ENCODE peak calls at places on chromosomes 3 and 15, in seven cellular contexts. One of them, this sample, is unnamed.

GRCh38 chr3:12046406-12046805 is 42.2 kb downstream of the SYN2 start:
- DNase-seq in left ventricle myocardium inferior: no peak
- DNase-seq in endothelial cell of umbilical vein: peak; percentile 23
- DNase-seq in DND-41: no peak
- DNase-seq in SJCRH30: peak; percentile 26
- DNase-seq in tibial artery: no peak
- DNase-seq in hepatocyte: peak; percentile 9
- DNase-seq in this sample: no peak

GRCh38 chr3:100125539-100125938 is 11.2 kb upstream of the FILIP1L start:
- DNase-seq in DND-41: no peak
- DNase-seq in left ventricle myocardium inferior: no peak
- DNase-seq in endothelial cell of umbilical vein: peak; percentile 88
- DNase-seq in tibial artery: no peak
- DNase-seq in SJCRH30: no peak
- DNase-seq in hepatocyte: no peak
- DNase-seq in this sample: no peak

GRCh38 chr3:58434990-58435389 is 1.4 kb upstream of the PDHB start:
- DNase-seq in endothelial cell of umbilical vein: no peak
- DNase-seq in SJCRH30: peak; percentile 46
- DNase-seq in left ventricle myocardium inferior: no peak
- DNase-seq in tibial artery: no peak
- DNase-seq in hepatocyte: no peak
- DNase-seq in DND-41: no peak
- DNase-seq in this sample: no peak

GRCh38 chr3:121295966-121296365 is 249.8 kb downstream of the POLQ start:
- DNase-seq in hepatocyte: no peak
- DNase-seq in endothelial cell of umbilical vein: peak; percentile 65
- DNase-seq in SJCRH30: no peak
- DNase-seq in DND-41: no peak
- DNase-seq in tibial artery: no peak
- DNase-seq in left ventricle myocardium inferior: no peak
- DNase-seq in this sample: no peak

GRCh38 chr3:167288737-167289136 is 91.4 kb downstream of the ZBBX start:
- DNase-seq in hepatocyte: no peak
- DNase-seq in SJCRH30: no peak
- DNase-seq in tibial artery: no peak
- DNase-seq in DND-41: no peak
- DNase-seq in left ventricle myocardium inferior: no peak
- DNase-seq in endothelial cell of umbilical vein: no peak
- DNase-seq in this sample: no peak

GRCh38 chr3:192831111-192831644 is 86.5 kb downstream of the MB21D2 start:
- DNase-seq in endothelial cell of umbilical vein: no peak
- DNase-seq in hepatocyte: no peak
- DNase-seq in SJCRH30: peak; percentile 52
- DNase-seq in DND-41: no peak
- DNase-seq in tibial artery: no peak
- DNase-seq in left ventricle myocardium inferior: no peak
- DNase-seq in this sample: no peak

GRCh38 chr3:187967097-187967496 is 186.9 kb upstream of the LPP start:
- DNase-seq in tibial artery: no peak
- DNase-seq in left ventricle myocardium inferior: no peak
- DNase-seq in DND-41: no peak
- DNase-seq in hepatocyte: no peak
- DNase-seq in endothelial cell of umbilical vein: no peak
- DNase-seq in SJCRH30: no peak
- DNase-seq in this sample: no peak

GRCh38 chr3:122745365-122746021 is 48.1 kb downstream of the HSPBAP1 start:
- DNase-seq in hepatocyte: peak; percentile 43
- DNase-seq in left ventricle myocardium inferior: no peak
- DNase-seq in tibial artery: no peak
- DNase-seq in endothelial cell of umbilical vein: no peak
- DNase-seq in DND-41: no peak
- DNase-seq in SJCRH30: no peak
- DNase-seq in this sample: no peak

DNA sequence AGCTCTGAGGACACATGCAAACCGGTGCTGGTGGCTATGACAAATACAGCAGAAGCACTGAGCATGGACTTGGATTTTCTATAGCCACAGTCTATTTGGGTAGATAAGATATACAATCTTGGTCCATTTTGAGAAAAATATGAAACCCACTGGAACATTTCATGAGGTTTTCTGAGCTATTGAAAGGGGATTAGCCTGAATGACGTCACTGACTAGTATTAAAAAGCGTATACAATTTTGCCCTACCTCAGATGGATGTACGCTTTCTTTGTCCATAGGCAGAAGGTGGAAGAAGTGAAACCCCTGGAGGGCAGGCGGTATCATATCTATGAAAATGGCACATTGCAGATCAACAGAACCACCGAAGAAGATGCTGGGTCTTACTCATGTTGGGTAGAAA is 166.4 kb downstream of the CHL1 start:
- DNase-seq in DND-41: no peak
- DNase-seq in hepatocyte: no peak
- DNase-seq in left ventricle myocardium inferior: no peak
- DNase-seq in endothelial cell of umbilical vein: no peak
- DNase-seq in SJCRH30: no peak
- DNase-seq in tibial artery: no peak
- DNase-seq in this sample: no peak
- H3K9me3 ChIP-seq in DND-41: no peaks in the 10 kb centered on the region
- H3K9me3 ChIP-seq in hepatocyte: no peaks in the 10 kb centered on the region
- H3K9me3 ChIP-seq in left ventricle myocardium inferior: peaks cover 5% of the 10 kb centered on the region
- H3K9me3 ChIP-seq in endothelial cell of umbilical vein: no peaks in the 10 kb centered on the region
- H3K9me3 ChIP-seq in SJCRH30: no peaks in the 10 kb centered on the region
- H3K9me3 ChIP-seq in tibial artery: no peaks in the 10 kb centered on the region
- H3K9me3 ChIP-seq in this sample: no peaks in the 10 kb centered on the region

GRCh38 chr3:72227536-72228070 is 442.7 kb upstream of the PROK2 start:
- DNase-seq in left ventricle myocardium inferior: no peak
- DNase-seq in hepatocyte: no peak
- DNase-seq in DND-41: no peak
- DNase-seq in tibial artery: no peak
- DNase-seq in SJCRH30: no peak
- DNase-seq in endothelial cell of umbilical vein: no peak
- DNase-seq in this sample: no peak
- H3K4me1 ChIP-seq in left ventricle myocardium inferior: no peaks in the 10 kb centered on the region
- H3K4me1 ChIP-seq in hepatocyte: peaks cover 8% of the 10 kb centered on the region
- H3K4me1 ChIP-seq in DND-41: no peaks in the 10 kb centered on the region
- H3K4me1 ChIP-seq in tibial artery: peaks cover 18% of the 10 kb centered on the region
- H3K4me1 ChIP-seq in SJCRH30: no peaks in the 10 kb centered on the region
- H3K4me1 ChIP-seq in endothelial cell of umbilical vein: no peaks in the 10 kb centered on the region
- H3K4me1 ChIP-seq in this sample: no peaks in the 10 kb centered on the region

DNA sequence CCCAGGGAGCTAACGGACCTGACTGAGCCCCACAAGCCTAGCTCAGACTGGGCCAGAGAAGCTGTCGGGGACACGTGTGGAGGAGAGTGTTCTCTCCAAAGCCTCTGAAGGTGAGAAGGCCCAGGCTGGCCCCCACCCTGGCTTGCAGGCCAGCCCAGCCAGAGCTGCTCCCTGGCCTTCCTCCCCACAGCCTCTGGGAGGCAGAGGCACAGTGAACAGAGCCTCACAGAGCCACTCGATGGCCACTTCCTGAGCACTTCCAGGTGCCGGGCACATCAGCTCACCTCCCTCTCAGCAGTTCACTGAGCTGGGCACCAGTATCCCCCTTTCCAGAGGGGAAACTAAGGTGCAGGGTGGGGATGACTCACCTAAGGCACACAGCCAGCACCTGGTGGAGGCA is 109.4 kb upstream of the LINGO1 start:
- DNase-seq in left ventricle myocardium inferior: no peak
- DNase-seq in endothelial cell of umbilical vein: no peak
- DNase-seq in tibial artery: no peak
- DNase-seq in DND-41: no peak
- DNase-seq in hepatocyte: no peak
- DNase-seq in SJCRH30: no peak
- DNase-seq in this sample: no peak
- H3K27me3 ChIP-seq in left ventricle myocardium inferior: peaks cover 85% of the 10 kb centered on the region
- H3K27me3 ChIP-seq in endothelial cell of umbilical vein: no peaks in the 10 kb centered on the region
- H3K27me3 ChIP-seq in tibial artery: peaks cover 44% of the 10 kb centered on the region
- H3K27me3 ChIP-seq in DND-41: peaks cover 4% of the 10 kb centered on the region
- H3K27me3 ChIP-seq in hepatocyte: peaks cover 4% of the 10 kb centered on the region
- H3K27me3 ChIP-seq in SJCRH30: no peaks in the 10 kb centered on the region
- H3K27me3 ChIP-seq in this sample: no peaks in the 10 kb centered on the region

DNA sequence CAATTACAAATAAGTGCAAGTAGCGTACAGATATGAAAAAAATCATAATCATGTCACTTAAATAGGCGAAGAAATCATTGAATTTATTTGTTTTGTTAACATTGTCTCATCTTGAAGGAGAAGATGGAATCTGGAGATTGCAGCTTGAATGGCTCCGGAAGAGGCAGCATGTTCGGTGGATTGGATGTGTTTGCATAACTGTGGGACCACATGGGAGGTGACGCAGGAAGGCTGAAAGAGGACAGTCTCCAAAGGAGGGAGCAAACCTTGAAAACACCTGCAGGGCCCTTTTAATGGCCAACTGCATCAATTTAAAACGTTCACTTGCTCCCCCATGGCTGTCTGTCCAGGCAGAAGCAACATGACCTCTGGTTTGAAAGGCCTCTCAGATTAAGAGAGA is 61.3 kb downstream of the CHL1 start:
- DNase-seq in SJCRH30: no peak
- DNase-seq in left ventricle myocardium inferior: no peak
- DNase-seq in endothelial cell of umbilical vein: no peak
- DNase-seq in DND-41: no peak
- DNase-seq in hepatocyte: no peak
- DNase-seq in tibial artery: no peak
- DNase-seq in this sample: no peak
- H3K9me3 ChIP-seq in SJCRH30: no peaks in the 10 kb centered on the region
- H3K9me3 ChIP-seq in left ventricle myocardium inferior: no peaks in the 10 kb centered on the region
- H3K9me3 ChIP-seq in endothelial cell of umbilical vein: no peaks in the 10 kb centered on the region
- H3K9me3 ChIP-seq in DND-41: no peaks in the 10 kb centered on the region
- H3K9me3 ChIP-seq in hepatocyte: no peaks in the 10 kb centered on the region
- H3K9me3 ChIP-seq in tibial artery: no peaks in the 10 kb centered on the region
- H3K9me3 ChIP-seq in this sample: no peaks in the 10 kb centered on the region

DNA sequence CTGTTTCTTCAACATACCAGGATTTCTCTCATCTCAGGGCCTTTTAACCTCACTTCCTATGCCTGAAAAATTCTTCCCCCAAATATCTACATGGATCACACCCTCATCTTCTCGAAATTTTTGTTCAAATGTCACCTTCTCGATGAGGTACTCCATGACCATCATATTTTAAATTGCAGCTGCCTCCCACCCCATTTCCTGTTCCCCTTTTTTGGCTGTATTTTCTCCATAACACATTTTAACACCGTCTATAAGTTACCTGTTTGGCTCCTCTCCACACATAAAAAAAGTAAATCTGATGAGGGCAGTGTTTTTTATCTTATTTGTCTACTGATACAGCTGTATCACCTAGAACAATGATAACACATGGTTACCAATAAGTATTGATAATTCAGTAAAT is 20.7 kb upstream of the ZBED2 start:
- DNase-seq in hepatocyte: no peak
- DNase-seq in left ventricle myocardium inferior: no peak
- DNase-seq in SJCRH30: no peak
- DNase-seq in endothelial cell of umbilical vein: no peak
- DNase-seq in tibial artery: no peak
- DNase-seq in DND-41: no peak
- DNase-seq in this sample: no peak
- H3K4me1 ChIP-seq in hepatocyte: no peaks in the 10 kb centered on the region
- H3K4me1 ChIP-seq in left ventricle myocardium inferior: peaks cover 4% of the 10 kb centered on the region
- H3K4me1 ChIP-seq in SJCRH30: peaks cover 16% of the 10 kb centered on the region
- H3K4me1 ChIP-seq in endothelial cell of umbilical vein: no peaks in the 10 kb centered on the region
- H3K4me1 ChIP-seq in tibial artery: no peaks in the 10 kb centered on the region
- H3K4me1 ChIP-seq in DND-41: peaks cover 29% of the 10 kb centered on the region
- H3K4me1 ChIP-seq in this sample: no peaks in the 10 kb centered on the region

GRCh38 chr15:59300618-59301139 is 72.0 kb downstream of the MYO1E start:
- DNase-seq in hepatocyte: no peak
- DNase-seq in endothelial cell of umbilical vein: no peak
- DNase-seq in DND-41: no peak
- DNase-seq in tibial artery: peak; percentile 71
- DNase-seq in SJCRH30: peak; percentile 62
- DNase-seq in left ventricle myocardium inferior: no peak
- DNase-seq in this sample: no peak
- H3K27me3 ChIP-seq in hepatocyte: no peaks in the 10 kb centered on the region
- H3K27me3 ChIP-seq in endothelial cell of umbilical vein: no peaks in the 10 kb centered on the region
- H3K27me3 ChIP-seq in DND-41: peaks cover 5% of the 10 kb centered on the region
- H3K27me3 ChIP-seq in tibial artery: no peaks in the 10 kb centered on the region
- H3K27me3 ChIP-seq in SJCRH30: no peaks in the 10 kb centered on the region
- H3K27me3 ChIP-seq in left ventricle myocardium inferior: no peaks in the 10 kb centered on the region
- H3K27me3 ChIP-seq in this sample: peaks cover 5% of the 10 kb centered on the region

DNA sequence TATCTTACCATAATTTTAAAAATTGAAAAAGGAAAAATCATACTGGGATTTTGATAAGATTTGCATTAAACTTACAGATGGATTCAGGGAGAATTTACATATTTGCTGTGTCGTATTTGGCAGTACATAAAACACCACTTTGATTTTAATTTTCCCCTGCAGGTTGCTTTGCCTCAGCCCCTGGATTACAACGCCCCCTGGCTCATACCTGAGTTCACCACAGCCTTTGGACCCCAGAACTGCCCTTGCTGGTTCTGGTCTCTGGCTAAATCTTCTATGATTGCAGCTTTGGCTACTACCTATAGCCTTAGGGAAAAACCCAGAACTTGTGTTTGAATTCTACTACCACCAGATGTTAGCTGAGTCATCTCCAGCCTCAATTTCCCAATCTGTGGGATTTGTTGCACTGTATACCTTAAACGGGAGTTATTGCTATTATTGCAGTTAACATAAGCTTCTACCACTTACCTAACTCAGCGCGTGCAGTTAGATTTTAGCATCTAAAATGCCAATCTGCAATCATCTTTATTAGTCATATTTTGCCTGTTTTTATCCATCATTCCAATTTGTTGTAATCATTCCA is 315.7 kb upstream of the GADL1 start:
- DNase-seq in SJCRH30: no peak
- DNase-seq in left ventricle myocardium inferior: no peak
- DNase-seq in endothelial cell of umbilical vein: no peak
- DNase-seq in tibial artery: no peak
- DNase-seq in DND-41: no peak
- DNase-seq in hepatocyte: no peak
- DNase-seq in this sample: no peak
- H3K9me3 ChIP-seq in SJCRH30: no peaks in the 10 kb centered on the region
- H3K9me3 ChIP-seq in left ventricle myocardium inferior: no peaks in the 10 kb centered on the region
- H3K9me3 ChIP-seq in endothelial cell of umbilical vein: no peaks in the 10 kb centered on the region
- H3K9me3 ChIP-seq in tibial artery: no peaks in the 10 kb centered on the region
- H3K9me3 ChIP-seq in DND-41: peaks cover 2% of the 10 kb centered on the region
- H3K9me3 ChIP-seq in hepatocyte: no peaks in the 10 kb centered on the region
- H3K9me3 ChIP-seq in this sample: no peaks in the 10 kb centered on the region

DNA sequence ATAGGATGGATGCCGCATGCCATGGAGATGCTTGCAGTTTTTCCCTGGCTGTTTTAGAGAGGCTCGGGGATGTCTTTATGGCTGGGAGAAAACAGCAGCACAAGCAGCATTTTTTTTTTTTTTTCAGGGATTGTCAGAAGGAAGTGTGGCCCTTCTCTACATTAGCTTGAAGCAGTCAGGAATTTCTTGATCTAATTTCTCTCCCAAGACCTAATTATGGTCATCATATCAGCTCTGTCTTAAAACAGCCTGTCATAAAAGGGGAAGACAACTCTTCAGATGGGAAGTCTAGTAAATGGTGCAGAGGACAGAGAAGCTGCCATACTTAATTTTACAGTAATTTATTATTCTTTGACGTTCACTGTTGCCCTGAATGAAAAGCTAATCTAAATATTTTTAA is 44.5 kb downstream of the EAF1 start:
- DNase-seq in endothelial cell of umbilical vein: no peak
- DNase-seq in left ventricle myocardium inferior: no peak
- DNase-seq in DND-41: no peak
- DNase-seq in tibial artery: no peak
- DNase-seq in hepatocyte: no peak
- DNase-seq in SJCRH30: no peak
- DNase-seq in this sample: no peak
- H3K4me1 ChIP-seq in endothelial cell of umbilical vein: no peaks in the 10 kb centered on the region
- H3K4me1 ChIP-seq in left ventricle myocardium inferior: peaks cover 7% of the 10 kb centered on the region
- H3K4me1 ChIP-seq in DND-41: peaks cover 15% of the 10 kb centered on the region
- H3K4me1 ChIP-seq in tibial artery: peaks cover 14% of the 10 kb centered on the region
- H3K4me1 ChIP-seq in hepatocyte: no peaks in the 10 kb centered on the region
- H3K4me1 ChIP-seq in SJCRH30: no peaks in the 10 kb centered on the region
- H3K4me1 ChIP-seq in this sample: peaks cover 5% of the 10 kb centered on the region

GRCh38 chr15:98514034-98514622 is 134.2 kb upstream of the IGF1R start:
- DNase-seq in left ventricle myocardium inferior: no peak
- DNase-seq in tibial artery: no peak
- DNase-seq in DND-41: no peak
- DNase-seq in hepatocyte: no peak
- DNase-seq in SJCRH30: no peak
- DNase-seq in endothelial cell of umbilical vein: no peak
- DNase-seq in this sample: no peak
- H3K27me3 ChIP-seq in left ventricle myocardium inferior: peaks cover 16% of the 10 kb centered on the region
- H3K27me3 ChIP-seq in tibial artery: no peaks in the 10 kb centered on the region
- H3K27me3 ChIP-seq in DND-41: no peaks in the 10 kb centered on the region
- H3K27me3 ChIP-seq in hepatocyte: no peaks in the 10 kb centered on the region
- H3K27me3 ChIP-seq in SJCRH30: no peaks in the 10 kb centered on the region
- H3K27me3 ChIP-seq in endothelial cell of umbilical vein: no peaks in the 10 kb centered on the region
- H3K27me3 ChIP-seq in this sample: peaks cover 16% of the 10 kb centered on the region